ENCODE peak calls at places on chromosome 10, in six cellular contexts. Z is transverse colon, D is neural progenitor cell, E is AG04449, B is tibial artery, W is thoracic aorta. C is an unnamed sample.

GRCh38 chr10:71819985-71820384 is 31.1 kb downstream of the PSAP start:
- DNase-seq in D (no peak), B (no peak), W (no peak), Z (no peak), E (no peak), C (no peak)

GRCh38 chr10:644943-645334 is 44.5 kb downstream of the DIP2C start:
- DNase-seq in B (no peak), E (no peak), D (no peak), Z (peak), W (no peak), C (no peak)

GRCh38 chr10:32155075-32155516 is 98.9 kb upstream of the KIF5B start:
- DNase-seq in B (no peak), D (no peak), E (no peak), Z (no peak), W (no peak), C (no peak)

GRCh38 chr10:58291538-58292174 is 22.7 kb downstream of the CISD1 start:
- DNase-seq in B (no peak), W (no peak), E (no peak), Z (no peak), D (peak), C (no peak)

GRCh38 chr10:75431180-75432111 is at the start of gene LRMDA:
- DNase-seq in Z (peak), B (peak), D (peak), E (no peak), W (no peak), C (no peak)

GRCh38 chr10:24448351-24449009 is 239.5 kb downstream of the KIAA1217 start:
- DNase-seq in B (no peak), W (no peak), Z (no peak), E (no peak), D (no peak), C (no peak)

GRCh38 chr10:69086131-69086530 is 1.8 kb upstream of the SRGN start:
- DNase-seq in Z (no peak), E (no peak), B (no peak), W (no peak), D (peak), C (no peak)

GRCh38 chr10:34766256-34766580 is 48.9 kb downstream of the PARD3 start:
- DNase-seq in Z (no peak), D (no peak), E (no peak), B (no peak), W (no peak), C (no peak)

GRCh38 chr10:117532451-117533107 is 10.0 kb upstream of the EMX2 start:
- DNase-seq in Z (no peak), W (no peak), D (peak), B (no peak), E (no peak), C (no peak)

GRCh38 chr10:21069929-21070363 is 172.8 kb upstream of the NEBL start:
- DNase-seq in W (no peak), B (no peak), E (no peak), D (peak), Z (no peak), C (no peak)

DNA sequence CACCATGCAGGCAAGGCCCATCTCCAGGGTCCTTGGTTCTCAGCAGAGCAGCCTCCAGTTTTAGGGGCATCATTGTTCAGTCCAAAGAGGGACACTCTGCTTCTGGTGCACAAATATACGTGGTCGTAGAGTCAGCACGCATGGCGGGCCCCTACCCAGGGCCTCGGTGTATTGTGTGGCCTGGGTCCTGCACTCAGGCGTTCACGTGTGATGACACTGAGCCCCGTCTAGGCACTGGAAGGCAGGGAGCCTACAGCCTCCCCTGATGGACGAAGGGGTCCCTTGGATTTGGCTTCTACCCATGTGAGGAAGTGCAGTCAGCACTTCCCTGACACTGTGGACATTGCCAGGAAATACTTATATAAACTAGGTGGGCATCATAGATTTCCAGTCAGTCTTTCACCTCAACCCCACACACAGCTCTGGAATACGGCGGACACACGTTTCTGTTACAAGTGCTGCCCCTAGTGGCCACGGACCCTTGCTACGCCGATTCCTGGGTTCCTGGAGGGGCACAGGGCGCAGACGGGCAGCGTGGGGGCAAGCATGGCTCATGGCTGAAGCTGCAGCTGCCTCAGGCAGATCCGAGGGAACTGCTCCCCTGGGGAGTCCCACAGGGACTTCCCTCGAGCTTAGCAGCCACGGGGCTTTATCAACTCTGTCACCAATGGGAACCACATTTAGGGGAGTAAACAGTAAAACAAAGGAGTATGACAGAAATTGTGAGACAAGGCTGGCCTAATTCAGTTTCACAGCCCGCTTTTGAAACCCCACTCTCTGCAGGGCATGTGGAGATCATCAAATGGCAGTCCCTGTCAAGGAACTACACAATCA is 25.4 kb downstream of the AIFM2 start:
- DNase-seq in B (no peak), D (peak), W (no peak), Z (no peak), E (no peak), C (no peak)
- TF ChIP-seq CTCF in B (peak), D (peak), W (peak), Z (peak), E (peak), C (peak)

GRCh38 chr10:61866700-61867368 is 34.7 kb upstream of the ARID5B start:
- DNase-seq in W (no peak), Z (no peak), E (no peak), B (no peak), D (no peak), C (no peak)
- H3K4me3 ChIP-seq in W (peak), Z (peak), E (no peak), B (peak), D (no peak), C (no peak)

GRCh38 chr10:11113156-11113555 is 95.5 kb downstream of the CELF2 start:
- DNase-seq in D (no peak), E (no peak), W (no peak), Z (no peak), B (no peak), C (no peak)
- TF ChIP-seq CTCF in D (peak), E (no peak), W (no peak), Z (peak), B (no peak), C (peak)

GRCh38 chr10:73935895-73936294 is 25.0 kb downstream of the PLAU start:
- DNase-seq in D (no peak), Z (no peak), E (no peak), W (no peak), B (no peak), C (no peak)

GRCh38 chr10:73937333-73938020 is 26.5 kb downstream of the PLAU start:
- DNase-seq in D (no peak), Z (no peak), E (no peak), W (no peak), B (no peak), C (no peak)

GRCh38 chr10:73941300-73941699 is 30.4 kb downstream of the PLAU start:
- DNase-seq in E (no peak), B (no peak), D (no peak), W (no peak), Z (no peak), C (no peak)

GRCh38 chr10:73944356-73945100 is 33.6 kb downstream of the PLAU start:
- DNase-seq in W (no peak), Z (no peak), E (no peak), B (no peak), D (no peak), C (no peak)

DNA sequence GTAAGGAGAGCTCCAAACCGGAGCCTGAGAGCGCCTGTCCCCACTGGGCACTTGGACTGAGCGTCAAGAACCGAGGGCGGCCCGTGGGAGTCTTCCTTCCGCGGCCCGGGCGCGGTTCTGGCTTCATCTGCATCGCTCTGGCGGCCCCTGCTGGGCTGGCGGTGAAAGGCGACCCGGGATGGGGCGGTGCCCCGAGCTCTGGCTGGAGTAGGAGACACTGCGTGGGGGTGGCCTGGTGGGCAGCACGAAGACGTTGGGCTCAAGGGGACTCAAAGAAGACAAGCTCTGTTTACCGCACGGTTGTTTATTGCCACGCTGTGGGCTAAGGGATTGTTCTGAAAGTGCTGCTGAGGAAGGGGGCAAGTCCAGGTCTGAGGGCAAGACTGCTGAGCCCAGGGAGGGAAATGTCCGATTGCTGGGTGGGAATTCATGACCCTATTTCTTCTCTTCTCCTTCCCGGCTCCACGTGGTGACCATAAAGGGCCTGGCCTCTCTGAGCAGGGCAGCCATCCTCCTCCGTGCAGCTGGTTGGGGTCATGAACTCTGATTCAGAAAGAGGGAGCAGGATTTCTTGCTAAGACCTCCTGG is 29.8 kb downstream of the PLAU start:
- DNase-seq in E (no peak), D (peak), B (peak), W (peak), Z (peak), C (no peak)
- H3K4me3 ChIP-seq in E (no peak), D (no peak), B (peak), W (peak), Z (no peak), C (peak)

DNA sequence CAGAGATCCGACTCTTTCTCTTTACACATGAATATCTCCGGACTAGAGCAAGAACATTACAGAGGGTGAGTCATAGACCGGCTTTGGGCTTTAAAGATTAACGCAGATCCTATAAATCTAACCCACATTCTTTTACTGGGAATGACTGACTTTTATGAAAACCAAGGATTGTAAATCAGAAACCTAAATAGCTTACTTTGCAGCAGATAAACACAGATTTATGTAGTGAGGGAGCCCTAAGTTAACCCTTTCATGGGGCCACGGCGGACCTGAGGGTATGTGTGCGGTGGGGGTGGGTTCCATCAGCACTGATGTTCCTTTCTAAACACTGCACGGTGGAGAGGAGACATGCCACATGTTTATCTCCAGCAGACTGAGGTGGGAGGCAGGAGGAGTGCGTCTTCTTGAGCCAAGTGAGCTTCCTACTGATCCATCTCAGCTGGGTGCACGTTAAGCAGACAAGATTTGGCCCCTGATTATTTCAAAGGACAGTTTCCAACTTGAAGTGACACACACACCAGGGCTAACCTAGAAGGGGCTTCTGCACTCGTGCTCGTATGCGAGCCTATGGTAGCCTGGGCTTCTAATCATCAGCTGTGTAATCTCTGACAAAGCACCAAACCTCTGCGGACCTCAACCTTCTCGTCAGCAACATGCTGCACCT is 127.6 kb downstream of the WDR11 start:
- DNase-seq in Z (no peak), B (peak), D (no peak), E (no peak), W (no peak), C (no peak)
- TF ChIP-seq CTCF in Z (no peak), B (no peak), D (no peak), E (no peak), W (no peak), C (no peak)

GRCh38 chr10:91108820-91109219 is 111.6 kb upstream of the PCGF5 start:
- DNase-seq in Z (no peak), D (no peak), E (no peak), W (no peak), B (no peak), C (no peak)

GRCh38 chr10:91105269-91105668 is 115.2 kb upstream of the PCGF5 start:
- DNase-seq in D (no peak), Z (no peak), B (no peak), E (no peak), W (no peak), C (no peak)

GRCh38 chr10:91115618-91116390 is 104.7 kb upstream of the PCGF5 start:
- DNase-seq in Z (no peak), B (no peak), E (no peak), W (no peak), D (no peak), C (no peak)

GRCh38 chr10:91111060-91111459 is 109.4 kb upstream of the PCGF5 start:
- DNase-seq in W (no peak), B (no peak), E (no peak), D (no peak), Z (no peak), C (no peak)
- H3K4me3 ChIP-seq in W (no peak), B (no peak), E (no peak), D (no peak), Z (no peak), C (no peak)

GRCh38 chr10:77637986-77638765 is 568 bp upstream of the KCNMA1 start:
- DNase-seq in D (peak), Z (peak), B (peak), W (no peak), E (no peak), C (no peak)

GRCh38 chr10:77636967-77637473 is 588 bp downstream of the KCNMA1 start:
- DNase-seq in W (no peak), Z (no peak), E (no peak), B (no peak), D (peak), C (no peak)

GRCh38 chr10:77638766-77639101 is 1.1 kb upstream of the KCNMA1 start:
- DNase-seq in E (no peak), Z (no peak), W (no peak), B (no peak), D (no peak), C (no peak)

GRCh38 chr10:77636286-77636966 is 1.2 kb downstream of the KCNMA1 start:
- DNase-seq in B (peak), W (no peak), Z (no peak), E (no peak), D (peak), C (no peak)

GRCh38 chr10:77637474-77637985 is at the start of gene KCNMA1:
- DNase-seq in Z (peak), E (no peak), B (peak), D (peak), W (no peak), C (no peak)
- TF ChIP-seq CTCF in Z (no peak), E (no peak), B (no peak), D (no peak), W (no peak), C (no peak)

GRCh38 chr10:4772202-4772570 is 53.8 kb upstream of the AKR1E2 start:
- DNase-seq in B (no peak), D (no peak), Z (no peak), W (no peak), E (no peak), C (no peak)
- H3K4me3 ChIP-seq in B (no peak), D (no peak), Z (no peak), W (no peak), E (no peak), C (no peak)

DNA sequence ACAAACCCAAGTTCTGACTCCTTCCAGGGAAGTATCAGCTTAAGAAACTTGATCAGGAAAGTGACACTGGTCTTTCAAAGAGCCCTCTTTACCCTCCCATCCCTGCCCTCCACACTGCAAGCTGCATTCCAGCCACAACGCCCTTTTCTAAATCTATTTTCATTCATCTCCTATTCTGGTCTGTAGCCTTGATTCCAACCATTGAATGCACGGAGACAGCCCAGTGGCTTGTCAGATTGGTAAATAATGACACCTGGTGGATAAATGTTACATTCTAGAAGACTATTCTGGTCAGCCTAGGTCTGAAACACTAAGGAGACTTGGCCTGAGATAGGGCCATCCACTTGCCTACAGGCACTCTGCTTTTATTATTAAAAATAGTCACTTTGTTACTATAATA is 20.9 kb downstream of the MORN4 start:
- DNase-seq in D (peak), Z (no peak), E (no peak), B (no peak), W (no peak), C (no peak)
- TF ChIP-seq CTCF in D (peak), Z (peak), E (peak), B (peak), W (peak), C (peak)